ENCODE peak calls at places on chromosomes 1 and 21, in six cellular contexts. T is activated naive CD8-positive, alpha-beta T cell treated with anti-CD3 and anti-CD28 coated beads, Interleukin-2, amount 50 U/mL, for 24 hours; S is fibroblast of gingiva; P is B cell; W is cardiac fibroblast; Z is NCI-H446. D is an unnamed sample.

GRCh38 chr1:19845166-19845954 is 30.3 kb upstream of the RNF186 start:
- DNase-seq in Z (no peak), W (no peak), T (no peak), P (no peak), S (no peak), D (no peak)

GRCh38 chr1:91007827-91008226 is 14.0 kb downstream of the ZNF644 start:
- DNase-seq in S (peak), T (no peak), W (no peak), P (no peak), Z (no peak), D (no peak)

GRCh38 chr1:167454304-167454928 is 63.9 kb downstream of the CD247 start:
- DNase-seq in Z (no peak), P (no peak), W (peak), S (no peak), T (no peak), D (no peak)

GRCh38 chr1:97918961-97919360 is 1.9 kb downstream of the DPYD start:
- DNase-seq in W (no peak), Z (no peak), S (no peak), T (no peak), P (no peak), D (no peak)

GRCh38 chr1:90727917-90728655 is 11.0 kb upstream of the BARHL2 start:
- DNase-seq in Z (no peak), W (no peak), S (no peak), T (no peak), P (no peak), D (no peak)

GRCh38 chr1:26280333-26281042 is 602 bp downstream of the SH3BGRL3 start:
- DNase-seq in S (no peak), T (peak), Z (peak), P (no peak), W (no peak), D (peak)

GRCh38 chr1:1112237-1112985 is 3.5 kb downstream of the C1orf159 start:
- DNase-seq in P (no peak), W (no peak), S (no peak), Z (no peak), T (no peak), D (no peak)

GRCh38 chr21:42443876-42444744 is 40.4 kb downstream of the UBASH3A start:
- DNase-seq in S (no peak), W (no peak), Z (no peak), T (no peak), P (no peak), D (no peak)

GRCh38 chr1:204503122-204503912 is 8.7 kb upstream of the PIK3C2B start:
- DNase-seq in Z (peak), S (peak), W (peak), P (no peak), T (no peak), D (peak)

GRCh38 chr1:187871177-187871576 is 1042.4 kb downstream of the PLA2G4A start:
- DNase-seq in S (no peak), W (no peak), P (no peak), T (no peak), Z (peak), D (no peak)

GRCh38 chr1:63621698-63622097 is 28.5 kb downstream of the PGM1 start:
- DNase-seq in S (peak), Z (peak), T (no peak), W (peak), P (no peak), D (no peak)

D was measured in brain microvascular endothelial cell.